ENCODE peak calls at places on chromosomes 4 and X, in four cellular contexts. S, P, H and R are unnamed samples.
A peak's percentile ranks its signal among the peaks of the same experiment; 100 is the strongest.

GRCh38 chr4:76708986-76709385 is 189.0 kb downstream of the SOWAHB start:
- DNase-seq in S (no peak), P (no peak), H (no peak), R (no peak)

GRCh38 chrX:14064632-14065432 is 35.1 kb upstream of the GEMIN8 start:
- DNase-seq in S (no peak), P (peak; percentile 30), H (no peak), R (no peak)

GRCh38 chr4:74374561-74375327 is 9.8 kb downstream of the EREG start:
- DNase-seq in S (no peak), P (peak; percentile 74), H (no peak), R (no peak)

GRCh38 chr4:140070369-140070768 is 83.6 kb downstream of the MAML3 start:
- DNase-seq in S (no peak), P (no peak), H (no peak), R (no peak)

GRCh38 chrX:21838937-21839333 is 482 bp upstream of the MBTPS2 start:
- DNase-seq in S (no peak), P (no peak), H (no peak), R (no peak)

GRCh38 chrX:58025979-58026378 is 115.7 kb upstream of the ZXDA start:
- DNase-seq in S (no peak), P (peak; percentile 14), H (no peak), R (peak; percentile 14)

GRCh38 chrX:44580466-44580865 is 37.8 kb upstream of the FUNDC1 start:
- DNase-seq in S (no peak), P (peak; percentile 35), H (no peak), R (no peak)

GRCh38 chr4:70741872-70742271 is 20.1 kb downstream of the RUFY3 start:
- DNase-seq in S (no peak), P (peak; percentile 41), H (no peak), R (no peak)

GRCh38 chrX:149372861-149373260 is 132.2 kb downstream of the IDS start:
- DNase-seq in S (peak; percentile 43), P (no peak), H (no peak), R (no peak)

GRCh38 chr4:139955600-139955999 is 198.4 kb downstream of the MAML3 start:
- DNase-seq in S (no peak), P (no peak), H (no peak), R (no peak)

GRCh38 chr4:183830438-183830985 is 74.6 kb upstream of the STOX2 start:
- DNase-seq in S (no peak), P (no peak), H (no peak), R (no peak)

GRCh38 chr4:173317003-173317402 is 17.2 kb downstream of the HMGB2 start:
- DNase-seq in S (peak; percentile 26), P (no peak), H (peak; percentile 33), R (no peak)

GRCh38 chr4:124530464-124531077 is 182.0 kb downstream of the ANKRD50 start:
- DNase-seq in S (no peak), P (no peak), H (no peak), R (no peak)

DNA sequence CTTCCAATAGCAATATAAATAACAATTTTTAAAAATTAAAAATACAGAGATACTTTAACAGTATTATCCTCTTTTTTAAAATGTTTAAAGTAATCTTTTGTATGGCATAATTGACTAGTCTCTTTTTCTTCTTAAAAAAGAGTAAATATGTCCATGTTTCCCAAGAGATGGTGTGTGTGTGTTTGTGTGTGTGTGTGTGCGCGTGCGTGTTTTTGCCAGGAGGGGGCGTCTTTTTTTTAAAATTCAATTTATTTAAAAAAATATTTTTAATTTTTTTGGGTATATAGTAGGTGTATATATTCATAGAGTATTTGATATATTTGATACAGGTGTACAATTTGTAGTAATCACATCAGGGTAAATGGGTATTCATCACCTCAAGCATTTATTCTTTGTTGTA is 1073.7 kb downstream of the PCDH7 start:
- DNase-seq in S (no peak), P (no peak), H (no peak), R (no peak)
- TF ChIP-seq CTCF in S (peak; percentile 25), P (peak; percentile 51), H (peak; percentile 66), R (no peak)

GRCh38 chr4:118936406-118936805 is 47.8 kb downstream of the SYNPO2 start:
- DNase-seq in S (no peak), P (no peak), H (no peak), R (no peak)

GRCh38 chr4:118935819-118936218 is 47.2 kb downstream of the SYNPO2 start:
- DNase-seq in S (no peak), P (no peak), H (no peak), R (no peak)

GRCh38 chr4:118927976-118928375 is 39.3 kb downstream of the SYNPO2 start:
- DNase-seq in S (peak; percentile 21), P (no peak), H (no peak), R (no peak)

DNA sequence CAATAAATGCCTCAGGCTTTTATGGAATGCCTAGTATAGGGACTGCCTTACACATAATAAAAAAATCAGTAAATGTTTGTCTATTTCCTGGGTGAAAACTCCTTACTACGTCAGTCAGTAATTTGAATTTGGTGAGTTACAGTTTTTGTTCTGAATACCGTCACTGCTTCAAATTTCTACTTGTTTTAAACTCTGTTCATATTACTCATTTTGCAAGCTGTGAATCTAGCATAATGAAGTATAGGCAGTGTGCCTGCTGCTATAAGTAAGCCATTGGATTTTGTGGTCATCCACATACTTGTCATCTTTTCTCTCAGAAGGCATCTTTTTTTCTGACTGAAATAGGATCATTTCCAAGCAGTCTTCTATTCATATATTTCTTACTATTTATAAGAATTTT is 43.1 kb downstream of the SYNPO2 start:
- DNase-seq in S (no peak), P (no peak), H (no peak), R (no peak)
- TF ChIP-seq CTCF in S (no peak), P (no peak), H (no peak), R (no peak)

GRCh38 chr4:97453186-97453585 is 690.1 kb downstream of the STPG2 start:
- DNase-seq in S (no peak), P (no peak), H (no peak), R (no peak)

DNA sequence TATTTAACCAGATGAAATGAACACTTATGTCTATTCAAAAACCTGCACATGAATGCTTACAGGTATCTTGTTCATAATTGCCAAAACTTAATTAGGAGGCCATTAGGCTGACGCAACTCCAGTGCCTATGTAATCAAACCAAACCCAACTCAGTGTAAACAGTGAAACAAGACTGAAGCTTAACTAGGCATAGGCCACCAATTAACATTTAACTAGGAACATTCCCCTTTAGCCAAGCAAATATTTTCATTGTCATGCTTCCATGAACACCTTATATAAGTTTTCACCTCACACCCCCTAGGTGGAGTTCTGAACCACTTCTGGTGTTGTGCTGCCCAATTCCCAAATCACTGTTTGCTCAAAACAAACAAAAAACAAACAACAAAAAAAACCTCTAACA is 686.0 kb downstream of the STPG2 start:
- DNase-seq in S (no peak), P (no peak), H (no peak), R (no peak)
- TF ChIP-seq CTCF in S (no peak), P (no peak), H (no peak), R (no peak)

GRCh38 chr4:133618963-133619362 is 469.9 kb downstream of the PCDH10 start:
- DNase-seq in S (no peak), P (no peak), H (no peak), R (no peak)
- TF ChIP-seq CTCF in S (no peak), P (no peak), H (no peak), R (no peak)

GRCh38 chr4:8342651-8343050 is 73.1 kb downstream of the HTRA3 start:
- DNase-seq in S (no peak), P (no peak), H (peak; percentile 47), R (no peak)
- TF ChIP-seq CTCF in S (no peak), P (peak; percentile 64), H (no peak), R (no peak)

GRCh38 chr4:63528592-63528991 is 880.7 kb downstream of the TECRL start:
- DNase-seq in S (no peak), P (no peak), H (no peak), R (peak; percentile 2)
- TF ChIP-seq CTCF in S (no peak), P (no peak), H (no peak), R (no peak)

GRCh38 chrX:111568817-111569216 is 57.4 kb downstream of the SERTM2 start:
- DNase-seq in S (no peak), P (no peak), H (no peak), R (no peak)

GRCh38 chrX:111568356-111568755 is 56.9 kb downstream of the SERTM2 start:
- DNase-seq in S (peak; percentile 50), P (peak; percentile 1), H (peak; percentile 4), R (no peak)
- TF ChIP-seq CTCF in S (peak; percentile 29), P (peak; percentile 56), H (peak; percentile 30), R (peak; percentile 20)

GRCh38 chr4:103478729-103479128 is 241.1 kb downstream of the TACR3 start:
- DNase-seq in S (no peak), P (no peak), H (no peak), R (no peak)
- TF ChIP-seq CTCF in S (no peak), P (peak; percentile 23), H (no peak), R (no peak)

GRCh38 chr4:11497212-11497806 is 68.6 kb upstream of the HS3ST1 start:
- DNase-seq in S (no peak), P (no peak), H (no peak), R (no peak)
- TF ChIP-seq CTCF in S (no peak), P (peak; percentile 34), H (no peak), R (peak; percentile 8)

GRCh38 chr4:5756271-5756670 is 45.3 kb downstream of the EVC start:
- DNase-seq in S (no peak), P (no peak), H (no peak), R (no peak)

GRCh38 chr4:5755679-5756078 is 44.7 kb downstream of the EVC start:
- DNase-seq in S (no peak), P (no peak), H (no peak), R (no peak)

GRCh38 chr4:5757536-5757935 is 46.5 kb downstream of the EVC start:
- DNase-seq in S (no peak), P (no peak), H (no peak), R (no peak)

GRCh38 chr4:5757954-5758353 is 47.0 kb downstream of the EVC start:
- DNase-seq in S (no peak), P (no peak), H (no peak), R (no peak)

DNA sequence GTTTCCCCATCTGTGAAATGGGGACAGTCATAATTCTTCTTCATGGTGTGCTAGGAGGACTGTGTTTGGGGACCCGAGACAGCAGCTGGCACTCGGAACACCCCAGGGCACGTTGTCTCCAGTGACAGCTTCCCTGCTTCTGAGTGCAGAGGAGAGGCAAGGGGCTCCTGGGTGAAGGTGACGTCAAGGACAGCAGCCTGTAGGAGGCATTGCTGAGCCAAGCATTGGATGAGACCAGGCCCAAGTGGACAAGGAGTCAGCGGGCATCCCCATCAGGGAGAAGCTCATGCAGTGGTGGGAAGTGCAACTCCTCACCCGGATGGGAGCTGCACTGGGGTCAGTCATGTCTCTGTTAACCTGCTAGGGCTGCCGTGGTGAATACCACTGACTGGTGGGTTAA is 46.1 kb downstream of the EVC start:
- DNase-seq in S (no peak), P (no peak), H (no peak), R (no peak)
- TF ChIP-seq CTCF in S (no peak), P (no peak), H (no peak), R (no peak)